ENCODE peak calls at places on chromosome 7, in six cellular contexts. One of them, this sample, is unnamed.

GRCh38 chr7:5636446-5636835 is 145.0 kb downstream of the RNF216 start:
- DNase-seq in brain microvascular endothelial cell: no peak
- DNase-seq in left lung: no peak
- DNase-seq in fibroblast of lung: no peak
- DNase-seq in psoas muscle: no peak
- DNase-seq in hepatocyte: no peak
- DNase-seq in this sample: no peak

GRCh38 chr7:127322832-127323231 is 69.7 kb downstream of the ZNF800 start:
- DNase-seq in brain microvascular endothelial cell: no peak
- DNase-seq in left lung: no peak
- DNase-seq in fibroblast of lung: no peak
- DNase-seq in psoas muscle: no peak
- DNase-seq in hepatocyte: no peak
- DNase-seq in this sample: no peak

GRCh38 chr7:134448359-134449229 is 10.3 kb downstream of the AKR1B1 start:
- DNase-seq in brain microvascular endothelial cell: peak
- DNase-seq in left lung: no peak
- DNase-seq in fibroblast of lung: peak
- DNase-seq in psoas muscle: no peak
- DNase-seq in hepatocyte: no peak
- DNase-seq in this sample: no peak

GRCh38 chr7:124781418-124781817 is 15.8 kb upstream of the GPR37 start:
- DNase-seq in brain microvascular endothelial cell: no peak
- DNase-seq in left lung: no peak
- DNase-seq in fibroblast of lung: no peak
- DNase-seq in psoas muscle: no peak
- DNase-seq in hepatocyte: no peak
- DNase-seq in this sample: no peak

GRCh38 chr7:43650457-43651052 is 67.6 kb downstream of the STK17A start:
- DNase-seq in brain microvascular endothelial cell: peak
- DNase-seq in left lung: no peak
- DNase-seq in fibroblast of lung: peak
- DNase-seq in psoas muscle: no peak
- DNase-seq in hepatocyte: no peak
- DNase-seq in this sample: no peak

GRCh38 chr7:91941450-91941849 is 788 bp downstream of the AKAP9 start:
- DNase-seq in brain microvascular endothelial cell: peak
- DNase-seq in left lung: no peak
- DNase-seq in fibroblast of lung: peak
- DNase-seq in psoas muscle: peak
- DNase-seq in hepatocyte: peak
- DNase-seq in this sample: no peak

GRCh38 chr7:128710391-128710930 is 28.7 kb upstream of the CALU start:
- DNase-seq in brain microvascular endothelial cell: no peak
- DNase-seq in left lung: no peak
- DNase-seq in fibroblast of lung: peak
- DNase-seq in psoas muscle: no peak
- DNase-seq in hepatocyte: no peak
- DNase-seq in this sample: no peak

GRCh38 chr7:48091506-48092433 is 2.7 kb downstream of the UPP1 start:
- DNase-seq in brain microvascular endothelial cell: no peak
- DNase-seq in left lung: no peak
- DNase-seq in fibroblast of lung: no peak
- DNase-seq in psoas muscle: no peak
- DNase-seq in hepatocyte: no peak
- DNase-seq in this sample: no peak

GRCh38 chr7:40850017-40850416 is 715.2 kb downstream of the SUGCT start:
- DNase-seq in brain microvascular endothelial cell: no peak
- DNase-seq in left lung: no peak
- DNase-seq in fibroblast of lung: no peak
- DNase-seq in psoas muscle: no peak
- DNase-seq in hepatocyte: no peak
- DNase-seq in this sample: no peak

GRCh38 chr7:831596-832291 is 532 bp upstream of the SUN1 start:
- DNase-seq in brain microvascular endothelial cell: peak
- DNase-seq in left lung: no peak
- DNase-seq in fibroblast of lung: peak
- DNase-seq in psoas muscle: no peak
- DNase-seq in hepatocyte: peak
- DNase-seq in this sample: no peak

GRCh38 chr7:159197066-159197975 is 52.7 kb upstream of the VIPR2 start:
- DNase-seq in brain microvascular endothelial cell: no peak
- DNase-seq in left lung: peak
- DNase-seq in fibroblast of lung: no peak
- DNase-seq in psoas muscle: no peak
- DNase-seq in hepatocyte: peak
- DNase-seq in this sample: no peak

GRCh38 chr7:17552952-17553351 is 254.5 kb downstream of the AHR start:
- DNase-seq in brain microvascular endothelial cell: no peak
- DNase-seq in left lung: no peak
- DNase-seq in fibroblast of lung: peak
- DNase-seq in psoas muscle: no peak
- DNase-seq in hepatocyte: no peak
- DNase-seq in this sample: no peak

GRCh38 chr7:155291045-155291530 is 6.6 kb upstream of the INSIG1 start:
- DNase-seq in brain microvascular endothelial cell: peak
- DNase-seq in left lung: peak
- DNase-seq in fibroblast of lung: peak
- DNase-seq in psoas muscle: no peak
- DNase-seq in hepatocyte: peak
- DNase-seq in this sample: no peak

GRCh38 chr7:55432937-55433784 is 68.0 kb downstream of the LANCL2 start:
- DNase-seq in brain microvascular endothelial cell: no peak
- DNase-seq in left lung: no peak
- DNase-seq in fibroblast of lung: peak
- DNase-seq in psoas muscle: no peak
- DNase-seq in hepatocyte: peak
- DNase-seq in this sample: no peak

GRCh38 chr7:3922175-3922635 is 621.2 kb downstream of the SDK1 start:
- DNase-seq in brain microvascular endothelial cell: peak
- DNase-seq in left lung: no peak
- DNase-seq in fibroblast of lung: peak
- DNase-seq in psoas muscle: no peak
- DNase-seq in hepatocyte: peak
- DNase-seq in this sample: no peak

GRCh38 chr7:15602236-15602635 is 40.4 kb upstream of the AGMO start:
- DNase-seq in brain microvascular endothelial cell: peak
- DNase-seq in left lung: no peak
- DNase-seq in fibroblast of lung: peak
- DNase-seq in psoas muscle: no peak
- DNase-seq in hepatocyte: peak
- DNase-seq in this sample: no peak

GRCh38 chr7:146683439-146683838 is 566.8 kb downstream of the CNTNAP2 start:
- DNase-seq in brain microvascular endothelial cell: no peak
- DNase-seq in left lung: no peak
- DNase-seq in fibroblast of lung: peak
- DNase-seq in psoas muscle: no peak
- DNase-seq in hepatocyte: no peak
- DNase-seq in this sample: no peak

GRCh38 chr7:157610671-157611295 is 274.0 kb downstream of the DNAJB6 start:
- DNase-seq in brain microvascular endothelial cell: no peak
- DNase-seq in left lung: no peak
- DNase-seq in fibroblast of lung: no peak
- DNase-seq in psoas muscle: no peak
- DNase-seq in hepatocyte: no peak
- DNase-seq in this sample: no peak

GRCh38 chr7:138602456-138602855 is 98.7 kb downstream of the SVOPL start:
- DNase-seq in brain microvascular endothelial cell: no peak
- DNase-seq in left lung: no peak
- DNase-seq in fibroblast of lung: no peak
- DNase-seq in psoas muscle: no peak
- DNase-seq in hepatocyte: no peak
- DNase-seq in this sample: no peak

GRCh38 chr7:31782411-31782991 is 95.5 kb downstream of the PPP1R17 start:
- DNase-seq in brain microvascular endothelial cell: peak
- DNase-seq in left lung: no peak
- DNase-seq in fibroblast of lung: peak
- DNase-seq in psoas muscle: no peak
- DNase-seq in hepatocyte: peak
- DNase-seq in this sample: no peak

GRCh38 chr7:106552645-106553445 is 108.1 kb downstream of the CCDC71L start:
- DNase-seq in brain microvascular endothelial cell: no peak
- DNase-seq in left lung: no peak
- DNase-seq in fibroblast of lung: no peak
- DNase-seq in psoas muscle: no peak
- DNase-seq in hepatocyte: no peak
- DNase-seq in this sample: no peak

GRCh38 chr7:38463277-38464224 is 167.6 kb downstream of the AMPH start:
- DNase-seq in brain microvascular endothelial cell: peak
- DNase-seq in left lung: peak
- DNase-seq in fibroblast of lung: peak
- DNase-seq in psoas muscle: peak
- DNase-seq in hepatocyte: peak
- DNase-seq in this sample: no peak

GRCh38 chr7:131072505-131073091 is 255.1 kb upstream of the MKLN1 start:
- DNase-seq in brain microvascular endothelial cell: no peak
- DNase-seq in left lung: no peak
- DNase-seq in fibroblast of lung: peak
- DNase-seq in psoas muscle: no peak
- DNase-seq in hepatocyte: no peak
- DNase-seq in this sample: no peak

GRCh38 chr7:2959343-2959680 is 84.4 kb downstream of the CARD11 start:
- DNase-seq in brain microvascular endothelial cell: no peak
- DNase-seq in left lung: peak
- DNase-seq in fibroblast of lung: no peak
- DNase-seq in psoas muscle: no peak
- DNase-seq in hepatocyte: no peak
- DNase-seq in this sample: peak

GRCh38 chr7:2645274-2645868 is 13.6 kb downstream of the TTYH3 start:
- DNase-seq in brain microvascular endothelial cell: peak
- DNase-seq in left lung: peak
- DNase-seq in fibroblast of lung: no peak
- DNase-seq in psoas muscle: peak
- DNase-seq in hepatocyte: no peak
- DNase-seq in this sample: no peak

GRCh38 chr7:30984359-30985107 is 20.8 kb downstream of the GHRHR start:
- DNase-seq in brain microvascular endothelial cell: no peak
- DNase-seq in left lung: no peak
- DNase-seq in fibroblast of lung: peak
- DNase-seq in psoas muscle: no peak
- DNase-seq in hepatocyte: no peak
- DNase-seq in this sample: no peak

GRCh38 chr7:122316467-122317394 is 12.2 kb upstream of the FEZF1 start:
- DNase-seq in brain microvascular endothelial cell: no peak
- DNase-seq in left lung: peak
- DNase-seq in fibroblast of lung: no peak
- DNase-seq in psoas muscle: no peak
- DNase-seq in hepatocyte: peak
- DNase-seq in this sample: no peak

GRCh38 chr7:113797420-113797995 is 121.3 kb downstream of the PPP1R3A start:
- DNase-seq in brain microvascular endothelial cell: no peak
- DNase-seq in left lung: no peak
- DNase-seq in fibroblast of lung: no peak
- DNase-seq in psoas muscle: no peak
- DNase-seq in hepatocyte: no peak
- DNase-seq in this sample: no peak

GRCh38 chr7:27138987-27139334 is 4.5 kb downstream of the HOXA5 start:
- DNase-seq in brain microvascular endothelial cell: no peak
- DNase-seq in left lung: no peak
- DNase-seq in fibroblast of lung: no peak
- DNase-seq in psoas muscle: no peak
- DNase-seq in hepatocyte: no peak
- DNase-seq in this sample: no peak
- H3K4me3 ChIP-seq in brain microvascular endothelial cell: no peak
- H3K4me3 ChIP-seq in left lung: peak
- H3K4me3 ChIP-seq in fibroblast of lung: peak
- H3K4me3 ChIP-seq in psoas muscle: peak
- H3K4me3 ChIP-seq in hepatocyte: no peak
- H3K4me3 ChIP-seq in this sample: no peak

DNA sequence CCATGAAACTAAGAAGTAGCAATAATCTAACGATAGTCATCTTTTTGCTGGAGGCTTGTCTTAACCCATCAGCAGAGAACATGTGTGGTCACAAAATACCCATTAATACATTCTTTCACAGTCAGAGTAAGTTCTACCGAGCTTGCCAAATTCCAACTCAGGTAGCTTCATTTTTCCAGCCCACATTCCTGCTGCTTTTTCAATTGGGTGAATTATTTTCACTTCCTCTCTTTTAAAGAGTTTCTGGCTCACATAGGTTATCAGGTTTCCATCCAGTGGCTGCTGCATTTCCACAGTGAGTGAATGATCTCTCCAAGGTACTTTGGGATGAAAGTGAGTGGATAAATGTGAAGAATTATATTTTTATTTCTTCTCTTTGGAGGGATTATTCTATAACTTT is 233.1 kb downstream of the SEMA3E start:
- DNase-seq in brain microvascular endothelial cell: no peak
- DNase-seq in left lung: no peak
- DNase-seq in fibroblast of lung: no peak
- DNase-seq in psoas muscle: no peak
- DNase-seq in hepatocyte: no peak
- DNase-seq in this sample: no peak
- H3K27ac ChIP-seq in brain microvascular endothelial cell: no peak
- H3K27ac ChIP-seq in left lung: no peak
- H3K27ac ChIP-seq in fibroblast of lung: no peak
- H3K27ac ChIP-seq in psoas muscle: no peak
- H3K27ac ChIP-seq in hepatocyte: no peak
- H3K27ac ChIP-seq in this sample: no peak

DNA sequence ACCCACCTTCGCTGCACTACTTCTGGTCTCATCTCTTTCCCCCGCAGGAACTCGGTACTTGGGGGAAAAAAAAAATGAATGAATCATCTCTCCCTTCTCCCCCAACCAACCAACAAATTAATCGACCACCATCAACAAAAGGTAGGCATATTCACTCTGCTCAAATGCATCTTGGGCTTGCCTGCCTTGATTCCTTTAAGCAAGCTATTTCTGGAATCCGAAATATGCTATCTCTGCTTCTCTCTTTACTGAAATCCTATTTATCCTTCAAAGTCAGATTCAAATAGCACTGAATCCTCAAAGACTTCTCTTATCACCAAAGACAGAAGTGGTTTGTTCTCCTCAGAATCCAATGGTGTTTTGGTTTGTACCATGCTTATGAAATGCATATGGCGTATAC is 49.6 kb upstream of the TPK1 start:
- DNase-seq in brain microvascular endothelial cell: no peak
- DNase-seq in left lung: no peak
- DNase-seq in fibroblast of lung: no peak
- DNase-seq in psoas muscle: no peak
- DNase-seq in hepatocyte: no peak
- DNase-seq in this sample: no peak
- H3K4me3 ChIP-seq in brain microvascular endothelial cell: no peak
- H3K4me3 ChIP-seq in left lung: no peak
- H3K4me3 ChIP-seq in fibroblast of lung: no peak
- H3K4me3 ChIP-seq in psoas muscle: no peak
- H3K4me3 ChIP-seq in hepatocyte: no peak
- H3K4me3 ChIP-seq in this sample: no peak

GRCh38 chr7:135938563-135938962 is 38.6 kb downstream of the MTPN start:
- DNase-seq in brain microvascular endothelial cell: no peak
- DNase-seq in left lung: no peak
- DNase-seq in fibroblast of lung: no peak
- DNase-seq in psoas muscle: no peak
- DNase-seq in hepatocyte: no peak
- DNase-seq in this sample: no peak
- H3K27ac ChIP-seq in brain microvascular endothelial cell: no peak
- H3K27ac ChIP-seq in left lung: no peak
- H3K27ac ChIP-seq in fibroblast of lung: no peak
- H3K27ac ChIP-seq in psoas muscle: no peak
- H3K27ac ChIP-seq in hepatocyte: peak
- H3K27ac ChIP-seq in this sample: no peak

This sample was measured in coronary artery.